ENCODE peak calls at places on chromosomes 13 and 19, in four cellular contexts. Q, N, M and D are unnamed samples.
A peak's percentile ranks its signal among the peaks of the same experiment; 100 is the strongest.

GRCh38 chr13:80556291-80556690 is 215.4 kb upstream of the SPRY2 start:
- ATAC-seq in M (no peak), Q (no peak), N (no peak), D (no peak)

GRCh38 chr19:3024509-3024869 is 4.6 kb downstream of the TLE2 start:
- ATAC-seq in N (peak; percentile 82), M (peak; percentile 9), Q (no peak), D (peak; percentile 91)

GRCh38 chr19:6333439-6333838 is at the start of gene ACER1:
- ATAC-seq in N (no peak), Q (no peak), M (no peak), D (no peak)

GRCh38 chr19:10551698-10552301 is 8.1 kb downstream of the ATG4D start:
- ATAC-seq in N (no peak), Q (no peak), M (no peak), D (peak; percentile 22)

GRCh38 chr19:32711747-32712146 is 7.8 kb upstream of the TDRD12 start:
- ATAC-seq in N (no peak), Q (no peak), M (no peak), D (no peak)

GRCh38 chr13:78601886-78602560 is 1.3 kb downstream of the POU4F1 start:
- ATAC-seq in N (no peak), M (no peak), Q (no peak), D (no peak)

GRCh38 chr19:19606021-19606420 is 12.5 kb downstream of the PBX4 start:
- ATAC-seq in N (peak; percentile 86), Q (peak; percentile 85), M (peak; percentile 86), D (peak; percentile 92)

GRCh38 chr19:41769608-41770007 is 14.3 kb downstream of the CEACAM6 start:
- ATAC-seq in N (no peak), M (no peak), Q (no peak), D (no peak)

GRCh38 chr13:111241006-111241755 is 79.3 kb upstream of the TEX29 start:
- ATAC-seq in N (no peak), Q (no peak), M (no peak), D (no peak)

GRCh38 chr13:98273067-98273823 is 96.2 kb upstream of the RNF113B start:
- ATAC-seq in N (no peak), M (no peak), Q (no peak), D (no peak)

GRCh38 chr19:8340341-8341096 is 2.5 kb downstream of the KANK3 start:
- ATAC-seq in N (no peak), Q (no peak), M (no peak), D (no peak)

GRCh38 chr13:46475586-46475991 is 77.4 kb upstream of the LRCH1 start:
- ATAC-seq in N (no peak), Q (no peak), M (no peak), D (no peak)

GRCh38 chr13:39062004-39062403 is 23.7 kb downstream of the NHLRC3 start:
- ATAC-seq in Q (no peak), N (no peak), M (no peak), D (no peak)

GRCh38 chr13:51957377-51958216 is 53.7 kb downstream of the ATP7B start:
- ATAC-seq in N (no peak), M (no peak), Q (no peak), D (peak; percentile 44)

GRCh38 chr19:11736696-11737095 is 2.0 kb downstream of the ZNF823 start:
- ATAC-seq in Q (no peak), M (no peak), N (no peak), D (no peak)

GRCh38 chr13:51478418-51479198 is 25.8 kb upstream of the INTS6 start:
- ATAC-seq in N (no peak), M (no peak), Q (no peak), D (peak; percentile 40)